ENCODE peak calls at places on chromosome 20, in six cellular contexts. R is GM23248, O is OCI-LY7, A is hepatocyte, K is SK-N-SH, L is GM23338. X is an unnamed sample.

GRCh38 chr20:39145921-39146320 is 183.8 kb downstream of the DHX35 start:
- DNase-seq in R (no peak), A (no peak), K (no peak), L (peak; percentile 22), O (no peak), X (no peak)

GRCh38 chr20:25499031-25499430 is 86.3 kb downstream of the NINL start:
- DNase-seq in A (no peak), R (no peak), K (no peak), O (no peak), L (no peak), X (no peak)

GRCh38 chr20:62832212-62832922 is 15.5 kb downstream of the COL9A3 start:
- DNase-seq in L (peak; percentile 48), K (peak; percentile 21), A (peak; percentile 15), O (peak; percentile 87), R (peak; percentile 21), X (peak; percentile 79)

GRCh38 chr20:23939641-23940040 is 48.9 kb downstream of the GGTLC1 start:
- DNase-seq in K (no peak), O (no peak), L (no peak), A (no peak), R (no peak), X (no peak)

GRCh38 chr20:20780127-20780822 is 67.8 kb upstream of the RALGAPA2 start:
- DNase-seq in A (peak; percentile 49), L (peak; percentile 19), K (no peak), R (peak; percentile 41), O (no peak), X (no peak)

GRCh38 chr20:39829255-39829654 is 859.8 kb downstream of the MAFB start:
- DNase-seq in A (peak; percentile 18), K (no peak), R (peak; percentile 44), L (peak; percentile 69), O (no peak), X (peak; percentile 23)

GRCh38 chr20:24694727-24695528 is 225.5 kb downstream of the SYNDIG1 start:
- DNase-seq in O (no peak), R (peak; percentile 27), A (no peak), K (peak; percentile 21), L (no peak), X (no peak)

GRCh38 chr20:63978319-63979220 is 872 bp downstream of the SAMD10 start:
- DNase-seq in A (peak; percentile 90), K (peak; percentile 79), R (peak; percentile 45), L (peak; percentile 94), O (peak; percentile 84), X (peak; percentile 83)

GRCh38 chr20:36574278-36575065 is 1.1 kb downstream of the TGIF2 start:
- DNase-seq in L (peak; percentile 76), A (peak; percentile 78), R (peak; percentile 69), K (peak; percentile 84), O (peak; percentile 58), X (peak; percentile 46)

GRCh38 chr20:53899351-53900167 is 170.8 kb downstream of the BCAS1 start:
- DNase-seq in O (peak; percentile 93), A (no peak), R (peak; percentile 83), K (peak; percentile 38), L (no peak), X (peak; percentile 92)

GRCh38 chr20:45445805-45446562 is 23.6 kb upstream of the WFDC2 start:
- DNase-seq in O (peak; percentile 48), L (peak; percentile 75), K (peak; percentile 53), R (peak; percentile 45), A (no peak), X (peak; percentile 56)

GRCh38 chr20:38226553-38226952 is 34.0 kb downstream of the KIAA1755 start:
- DNase-seq in R (no peak), O (no peak), L (no peak), A (no peak), K (no peak), X (peak; percentile 76)

GRCh38 chr20:59993736-59994484 is 35.7 kb downstream of the CDH26 start:
- DNase-seq in A (no peak), R (no peak), K (no peak), L (peak; percentile 68), O (no peak), X (no peak)

GRCh38 chr20:59988141-59988540 is 29.9 kb downstream of the CDH26 start:
- DNase-seq in L (no peak), O (no peak), R (peak; percentile 36), K (no peak), A (peak; percentile 62), X (no peak)

GRCh38 chr20:59996112-59996511 is 37.9 kb downstream of the CDH26 start:
- DNase-seq in A (no peak), K (no peak), O (no peak), R (no peak), L (no peak), X (no peak)

GRCh38 chr20:59994697-59995122 is 36.5 kb downstream of the CDH26 start:
- DNase-seq in O (no peak), K (no peak), A (peak; percentile 72), R (peak; percentile 6), L (peak; percentile 93), X (no peak)

DNA sequence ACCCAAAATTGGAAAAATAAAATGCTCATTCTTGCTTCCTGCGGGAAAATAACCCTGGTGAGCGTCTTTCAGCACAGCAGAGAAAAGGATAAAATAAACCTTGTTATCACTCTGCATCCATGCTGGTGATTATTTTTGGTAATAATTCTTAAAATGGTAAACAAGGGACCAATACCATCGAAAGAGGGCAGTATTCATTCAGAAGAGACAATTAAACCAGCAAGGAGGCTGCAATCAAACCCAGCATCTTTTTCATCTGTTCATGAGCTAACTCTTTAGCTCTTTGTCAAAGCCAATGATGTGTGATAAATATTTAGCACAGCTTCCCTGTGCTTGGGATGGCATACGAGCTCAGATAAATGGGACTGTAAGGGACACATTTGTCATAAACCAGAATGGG is 34.3 kb downstream of the CDH26 start:
- DNase-seq in A (no peak), L (no peak), O (no peak), K (no peak), R (peak; percentile 14), X (no peak)
- TF ChIP-seq EZH2phosphoT487 in A (no peak), L (no peak), O (no peak), K (no peak), R (no peak), X (no peak)

GRCh38 chr20:47711046-47711752 is 74.1 kb downstream of the SULF2 start:
- DNase-seq in A (peak; percentile 62), O (no peak), L (no peak), R (no peak), K (no peak), X (no peak)
- H3K9me2 ChIP-seq in A (no peaks in the 10 kb centered on the region), O (no peaks in the 10 kb centered on the region), L (no peaks in the 10 kb centered on the region), R (no peaks in the 10 kb centered on the region), K (no peaks in the 10 kb centered on the region), X (no peaks in the 10 kb centered on the region)

DNA sequence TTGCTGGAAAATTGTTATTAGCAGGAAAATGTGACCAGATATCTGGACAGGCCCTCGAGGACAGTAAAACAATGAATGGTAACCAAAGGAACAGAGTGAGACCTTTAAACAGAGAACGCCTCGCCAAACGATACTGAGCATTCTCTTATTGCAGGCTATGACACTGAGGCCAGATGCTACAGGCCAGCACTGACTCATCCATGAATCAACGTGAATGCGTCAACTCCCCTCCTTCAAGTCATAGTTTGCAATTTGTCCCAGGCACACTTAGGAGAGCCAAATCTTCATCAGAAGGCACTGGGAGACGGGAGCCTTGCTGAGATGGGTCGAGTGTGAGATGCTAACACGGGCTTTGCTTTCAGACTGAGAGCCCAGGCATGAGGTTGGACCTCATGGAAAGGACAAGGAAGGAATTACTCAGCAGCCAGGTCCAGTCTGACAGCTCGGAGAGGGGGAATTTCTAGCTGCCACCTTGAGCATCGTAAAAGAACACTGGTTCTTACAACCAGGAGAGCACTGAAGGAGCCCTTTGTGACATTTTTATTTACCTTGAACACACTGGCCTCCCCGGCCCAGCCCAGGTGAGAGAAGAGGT is 60.7 kb downstream of the BMP7 start:
- DNase-seq in K (no peak), R (peak; percentile 97), L (no peak), A (peak; percentile 56), O (no peak), X (no peak)
- TF ChIP-seq EZH2phosphoT487 in K (no peak), R (no peak), L (no peak), A (no peak), O (no peak), X (no peak)

GRCh38 chr20:61310954-61311353 is 58.9 kb downstream of the CDH4 start:
- DNase-seq in O (no peak), A (peak; percentile 15), R (no peak), K (no peak), L (no peak), X (no peak)

GRCh38 chr20:61308171-61308795 is 56.2 kb downstream of the CDH4 start:
- DNase-seq in K (no peak), L (no peak), O (no peak), R (peak; percentile 11), A (no peak), X (no peak)

GRCh38 chr20:61306935-61307475 is 54.9 kb downstream of the CDH4 start:
- DNase-seq in K (no peak), L (peak; percentile 54), R (no peak), A (no peak), O (no peak), X (no peak)

GRCh38 chr20:61304750-61305149 is 52.7 kb downstream of the CDH4 start:
- DNase-seq in L (no peak), A (no peak), R (no peak), O (no peak), K (no peak), X (no peak)

DNA sequence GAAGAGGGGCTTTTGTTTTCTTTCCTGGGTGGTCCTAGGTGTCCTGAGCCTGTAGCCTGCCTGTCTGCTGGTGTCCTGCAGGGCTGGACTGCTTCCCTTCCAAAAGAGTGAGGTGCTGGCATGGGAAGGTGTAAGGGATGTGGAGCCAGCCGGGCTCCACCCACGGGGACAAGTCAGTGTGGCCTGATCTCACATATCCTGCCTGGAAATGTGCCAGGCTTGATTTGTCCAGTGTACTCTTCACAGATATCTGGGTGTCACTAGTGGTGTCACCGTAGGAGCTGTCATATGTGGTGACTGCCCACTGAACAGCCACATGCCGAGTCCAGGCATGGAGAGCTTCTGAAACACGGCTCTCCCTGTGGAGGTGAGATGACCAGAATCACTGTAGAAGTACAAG is 55.6 kb downstream of the CDH4 start:
- DNase-seq in A (no peak), K (no peak), R (no peak), O (no peak), L (no peak), X (no peak)
- H3K9me2 ChIP-seq in A (no peaks in the 10 kb centered on the region), K (no peaks in the 10 kb centered on the region), R (no peaks in the 10 kb centered on the region), O (no peaks in the 10 kb centered on the region), L (no peaks in the 10 kb centered on the region), X (no peaks in the 10 kb centered on the region)

X was measured in MM.1S.